ENCODE peak calls at places on chromosomes 13 and 19, in five cellular contexts. K is cardiac muscle cell, Q is astrocyte of the spinal cord, C is testis, I is endodermal cell. L is an unnamed sample.

GRCh38 chr13:40232321-40232720 is 434.1 kb downstream of the FOXO1 start:
- DNase-seq in Q (no peak), I (peak), K (no peak), C (no peak), L (no peak)

GRCh38 chr13:78215458-78215857 is 296.8 kb upstream of the EDNRB start:
- DNase-seq in Q (no peak), C (no peak), K (no peak), I (no peak), L (no peak)

GRCh38 chr19:19696386-19696785 is 27.7 kb downstream of the ZNF101 start:
- DNase-seq in C (no peak), Q (no peak), K (no peak), I (no peak), L (peak)

GRCh38 chr19:43229315-43229714 is 23.9 kb upstream of the PSG4 start:
- DNase-seq in C (no peak), I (no peak), K (peak), Q (no peak), L (no peak)

GRCh38 chr13:85910962-85911361 is 111.7 kb upstream of the SLITRK6 start:
- DNase-seq in C (no peak), Q (no peak), K (no peak), I (no peak), L (no peak)

GRCh38 chr19:51689751-51690358 is 3.3 kb upstream of the SPACA6 start:
- DNase-seq in K (peak), I (peak), C (peak), Q (peak), L (peak)

GRCh38 chr19:43518051-43518450 is 8.9 kb downstream of the ETHE1 start:
- DNase-seq in Q (no peak), K (no peak), C (no peak), I (no peak), L (no peak)

GRCh38 chr13:31334994-31335549 is 135.3 kb downstream of the B3GLCT start:
- DNase-seq in I (no peak), C (no peak), Q (no peak), K (no peak), L (no peak)

GRCh38 chr19:47430041-47430802 is 10.9 kb upstream of the MEIS3 start:
- DNase-seq in K (peak), Q (peak), I (peak), C (peak), L (no peak)

GRCh38 chr13:42039457-42039945 is 8.9 kb upstream of the DGKH start:
- DNase-seq in K (no peak), C (peak), I (peak), Q (no peak), L (no peak)

GRCh38 chr13:93984876-93985275 is 494.6 kb downstream of the DCT start:
- DNase-seq in I (peak), Q (no peak), C (no peak), K (no peak), L (no peak)

GRCh38 chr19:52691215-52691610 is 43.6 kb downstream of the ZNF611 start:
- DNase-seq in K (no peak), Q (no peak), I (peak), C (no peak), L (no peak)

GRCh38 chr13:108003626-108004025 is 211.7 kb downstream of the LIG4 start:
- DNase-seq in Q (no peak), C (peak), K (no peak), I (no peak), L (no peak)

GRCh38 chr19:35908010-35908441 is at the start of gene TYROBP:
- DNase-seq in K (no peak), I (no peak), C (no peak), Q (no peak), L (no peak)

GRCh38 chr19:6443986-6444385 is 10.4 kb upstream of the SLC25A41 start:
- DNase-seq in Q (no peak), C (no peak), K (no peak), I (no peak), L (no peak)

GRCh38 chr19:1361601-1362384 is 21.9 kb upstream of the NDUFS7 start:
- DNase-seq in C (no peak), Q (peak), K (peak), I (no peak), L (no peak)

GRCh38 chr19:12639901-12640613 is 26.5 kb downstream of the MAN2B1 start:
- DNase-seq in I (peak), K (peak), C (peak), Q (peak), L (peak)

GRCh38 chr13:68940049-68940448 is 1167.6 kb upstream of the ATXN8OS start:
- DNase-seq in K (no peak), I (no peak), Q (no peak), C (no peak), L (no peak)

GRCh38 chr19:23709347-23709746 is 22.3 kb upstream of the ZNF675 start:
- DNase-seq in Q (no peak), K (no peak), C (no peak), I (no peak), L (no peak)

GRCh38 chr13:95724252-95724651 is 47.3 kb downstream of the DNAJC3 start:
- DNase-seq in I (no peak), Q (no peak), K (no peak), C (no peak), L (no peak)

GRCh38 chr19:30670011-30670329 is 297.8 kb downstream of the ZNF536 start:
- DNase-seq in Q (no peak), K (no peak), C (peak), I (no peak), L (no peak)

GRCh38 chr13:60765700-60766411 is 368.8 kb downstream of the TDRD3 start:
- DNase-seq in C (no peak), Q (peak), I (no peak), K (peak), L (no peak)

GRCh38 chr19:48513289-48514122 is 1.9 kb upstream of the LMTK3 start:
- DNase-seq in C (peak), Q (peak), K (peak), I (peak), L (no peak)

GRCh38 chr13:73467103-73467502 is 408.3 kb downstream of the KLF5 start:
- DNase-seq in I (no peak), K (peak), C (no peak), Q (peak), L (no peak)

GRCh38 chr13:73464758-73465628 is 406.2 kb downstream of the KLF5 start:
- DNase-seq in I (no peak), C (no peak), K (no peak), Q (no peak), L (no peak)

GRCh38 chr13:73462241-73462640 is 403.4 kb downstream of the KLF5 start:
- DNase-seq in Q (no peak), C (no peak), I (no peak), K (no peak), L (no peak)

GRCh38 chr13:73466561-73466960 is 407.8 kb downstream of the KLF5 start:
- DNase-seq in I (no peak), K (no peak), Q (no peak), C (no peak), L (no peak)

GRCh38 chr13:73465629-73465974 is 406.8 kb downstream of the KLF5 start:
- DNase-seq in K (no peak), C (no peak), Q (peak), I (no peak), L (no peak)
- TF ChIP-seq CTCF in K (no peak), C (no peak), Q (no peak), I (no peak), L (no peak)

DNA sequence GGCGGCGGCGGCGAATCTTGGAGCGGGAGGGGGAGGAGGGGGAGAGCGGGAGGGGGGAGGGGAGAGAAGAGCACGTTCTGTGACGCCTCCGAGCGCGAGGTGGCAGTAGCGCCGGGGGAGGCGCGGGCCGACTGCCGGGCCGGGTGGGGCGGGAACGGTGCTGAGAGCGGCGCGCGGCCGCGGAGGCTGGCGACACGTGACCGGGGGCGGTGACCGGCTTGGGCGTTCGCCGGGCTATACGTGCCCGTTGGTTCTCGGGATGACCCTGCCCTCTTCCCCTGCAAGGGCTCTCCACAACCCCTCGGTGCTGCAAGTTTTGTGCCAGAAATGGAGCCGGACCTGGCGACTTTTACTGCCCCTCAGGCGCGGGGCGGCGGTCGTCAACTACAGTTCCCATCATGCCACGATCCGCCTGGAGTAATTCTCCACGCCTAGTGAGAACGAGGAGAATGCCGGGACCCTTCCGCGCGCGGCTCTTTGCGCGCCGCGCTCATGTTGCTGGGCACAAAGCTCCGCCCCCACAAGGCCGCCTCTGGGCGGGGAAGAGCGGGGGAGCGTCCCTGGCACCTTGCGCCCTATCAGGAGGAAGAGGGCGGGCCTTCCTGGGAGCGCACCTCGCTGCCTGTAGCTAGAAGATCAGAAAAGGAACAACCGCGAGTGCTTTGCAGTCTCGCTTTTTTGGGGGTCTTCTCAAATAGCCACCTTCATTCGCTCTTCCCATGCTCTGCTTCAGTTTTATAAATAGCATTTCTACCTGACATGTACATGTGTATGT is at the start of gene KPNA3:
- DNase-seq in I (peak), Q (peak), C (peak), K (peak), L (peak)
- TF ChIP-seq CTCF in I (peak), Q (no peak), C (peak), K (no peak), L (peak)

DNA sequence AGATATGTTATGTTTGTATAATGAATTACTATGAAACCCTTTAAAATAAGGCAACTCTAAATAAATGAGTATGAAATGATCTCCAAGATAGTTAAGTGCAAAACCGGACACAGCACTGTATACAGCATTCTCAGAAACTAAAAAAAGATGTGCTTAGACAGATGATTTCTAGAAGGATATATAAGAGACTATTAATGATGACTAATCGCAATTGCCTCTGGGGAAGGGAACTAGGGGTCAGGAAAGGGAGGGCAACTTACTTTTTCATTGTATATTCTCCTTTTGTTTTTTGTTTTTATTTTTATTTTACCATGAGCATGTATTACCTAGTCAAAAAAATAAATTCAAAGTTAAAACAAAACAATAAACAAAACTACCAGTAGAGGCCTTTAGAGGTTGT is 12.8 kb downstream of the PEG3 start:
- DNase-seq in C (no peak), I (no peak), Q (no peak), K (no peak), L (no peak)
- TF ChIP-seq CTCF in C (no peak), I (no peak), Q (no peak), K (no peak), L (no peak)

GRCh38 chr19:38890686-38891085 is 8.7 kb downstream of the SIRT2 start:
- DNase-seq in I (no peak), K (no peak), Q (no peak), C (no peak), L (no peak)

GRCh38 chr19:38892841-38893240 is 6.6 kb downstream of the SIRT2 start:
- DNase-seq in Q (no peak), K (no peak), C (peak), I (peak), L (no peak)

GRCh38 chr19:38891791-38892190 is 7.6 kb downstream of the SIRT2 start:
- DNase-seq in K (no peak), I (peak), C (peak), Q (no peak), L (no peak)

GRCh38 chr19:38888876-38889275 is 10.5 kb downstream of the SIRT2 start:
- DNase-seq in C (no peak), Q (no peak), I (no peak), K (no peak), L (no peak)

DNA sequence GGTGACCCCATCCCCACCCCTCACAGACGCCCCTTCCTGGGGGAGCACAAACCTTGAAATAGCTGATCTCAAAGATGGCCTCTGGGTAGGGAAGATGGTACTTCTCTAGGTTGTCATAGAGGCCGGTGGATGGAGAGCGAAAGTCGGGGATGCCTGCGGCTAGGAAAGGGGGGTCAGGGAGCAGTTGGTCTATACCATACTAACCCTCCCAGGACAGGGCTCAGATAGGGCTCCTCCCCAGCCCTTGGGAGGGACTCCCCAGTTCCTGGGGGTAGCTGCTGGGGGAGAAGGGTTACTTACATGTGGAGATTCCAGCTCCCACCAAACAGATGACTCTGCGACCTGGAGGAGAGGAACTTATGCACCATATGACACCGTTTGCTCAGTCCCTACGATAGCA is 9.6 kb downstream of the SIRT2 start:
- DNase-seq in I (peak), C (no peak), Q (no peak), K (no peak), L (no peak)
- TF ChIP-seq CTCF in I (no peak), C (no peak), Q (no peak), K (no peak), L (no peak)

GRCh38 chr19:16141043-16141442 is 2.4 kb upstream of the HSH2D start:
- DNase-seq in K (no peak), I (no peak), C (no peak), Q (no peak), L (no peak)
- TF ChIP-seq CTCF in K (no peak), I (no peak), C (no peak), Q (no peak), L (no peak)

GRCh38 chr19:2952953-2953481 is 8.2 kb upstream of the ZNF77 start:
- DNase-seq in K (no peak), I (no peak), C (no peak), Q (no peak), L (no peak)
- TF ChIP-seq CTCF in K (no peak), I (peak), C (no peak), Q (no peak), L (no peak)

GRCh38 chr19:8506402-8506957 is 4.0 kb upstream of the PRAM1 start:
- DNase-seq in K (no peak), I (peak), Q (no peak), C (no peak), L (no peak)
- TF ChIP-seq CTCF in K (no peak), I (peak), Q (no peak), C (no peak), L (no peak)

GRCh38 chr13:37942929-37943328 is 73.4 kb upstream of the TRPC4 start:
- DNase-seq in K (no peak), I (no peak), Q (no peak), C (no peak), L (no peak)

GRCh38 chr13:37947419-37948140 is 78.0 kb upstream of the TRPC4 start:
- DNase-seq in K (no peak), I (no peak), Q (no peak), C (no peak), L (no peak)

GRCh38 chr13:37945651-37946575 is 76.3 kb upstream of the TRPC4 start:
- DNase-seq in Q (no peak), K (no peak), C (no peak), I (no peak), L (no peak)

DNA sequence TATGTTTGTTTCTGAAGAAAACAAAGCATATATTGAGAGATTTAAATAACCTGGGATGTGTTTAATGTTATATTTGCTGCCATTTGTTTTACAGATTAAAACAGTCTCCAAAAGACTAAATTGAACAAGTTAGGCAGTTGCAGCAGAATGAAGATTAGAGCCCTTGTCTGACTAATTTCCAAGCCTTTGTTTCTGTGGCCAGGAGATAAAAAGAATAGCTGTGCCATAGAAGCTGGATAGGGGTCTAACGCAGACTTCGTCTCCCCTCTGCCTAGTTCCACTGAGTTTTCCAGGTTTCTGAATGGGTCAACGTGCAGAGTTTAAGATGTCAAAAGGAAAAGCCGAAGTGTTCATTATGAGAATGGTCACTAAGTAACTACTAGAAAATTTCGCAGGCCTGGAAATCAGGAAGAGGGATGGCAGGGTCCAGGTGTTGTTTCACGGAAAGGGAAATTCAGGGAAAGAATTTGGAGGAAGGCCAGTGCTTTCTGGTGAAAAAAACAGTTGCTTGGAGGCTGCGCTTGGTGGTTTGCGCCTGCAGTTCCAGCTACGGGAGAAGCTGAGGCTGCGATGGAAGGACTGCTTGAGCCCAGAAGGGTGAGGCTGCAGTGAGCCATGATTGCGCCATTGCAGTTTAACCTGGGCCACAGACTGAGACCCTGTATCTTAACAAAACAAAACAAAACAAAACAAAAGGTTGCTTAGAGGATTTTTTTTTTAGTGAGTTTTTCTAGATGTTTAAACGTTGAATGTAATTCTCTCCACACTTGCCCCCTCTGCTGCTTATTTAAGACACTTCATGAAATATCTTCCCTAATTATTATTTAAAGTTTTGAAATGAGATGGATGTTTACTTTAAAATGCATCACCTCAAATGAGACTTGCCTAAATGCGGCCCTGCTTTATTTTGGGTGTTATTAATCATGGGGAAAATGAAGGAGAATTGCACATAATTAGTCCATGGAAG is 75.2 kb upstream of the TRPC4 start:
- DNase-seq in Q (peak), K (peak), I (peak), C (no peak), L (no peak)
- TF ChIP-seq CTCF in Q (no peak), K (peak), I (no peak), C (no peak), L (no peak)